ENCODE peak calls at places on chromosomes 1 and 21, in five cellular contexts. One of them, this sample, is unnamed.

GRCh38 chr1:6221210-6221784 is 14.5 kb downstream of the ICMT start:
- DNase-seq in GM12878: no peak
- DNase-seq in K562: no peak
- DNase-seq in H1: no peak
- DNase-seq in HepG2: no peak
- DNase-seq in this sample: no peak

GRCh38 chr21:29231781-29232548 is 66.8 kb upstream of the BACH1 start:
- DNase-seq in K562: no peak
- DNase-seq in GM12878: no peak
- DNase-seq in H1: no peak
- DNase-seq in HepG2: no peak
- DNase-seq in this sample: no peak

GRCh38 chr1:150577557-150578277 is 1.7 kb downstream of the MCL1 start:
- DNase-seq in H1: no peak
- DNase-seq in K562: no peak
- DNase-seq in GM12878: no peak
- DNase-seq in HepG2: no peak
- DNase-seq in this sample: peak; percentile 22

GRCh38 chr1:183209533-183210158 is 23.6 kb downstream of the LAMC2 start:
- DNase-seq in K562: no peak
- DNase-seq in H1: no peak
- DNase-seq in GM12878: no peak
- DNase-seq in HepG2: no peak
- DNase-seq in this sample: no peak

GRCh38 chr1:22613951-22614350 is 22.5 kb upstream of the C1QA start:
- DNase-seq in HepG2: no peak
- DNase-seq in K562: no peak
- DNase-seq in GM12878: no peak
- DNase-seq in H1: no peak
- DNase-seq in this sample: no peak

GRCh38 chr1:156748670-156749428 is 2.6 kb downstream of the HDGF start:
- DNase-seq in HepG2: peak; percentile 50
- DNase-seq in GM12878: no peak
- DNase-seq in K562: no peak
- DNase-seq in H1: no peak
- DNase-seq in this sample: no peak

GRCh38 chr21:39316062-39316461 is 2.6 kb upstream of the BRWD1 start:
- DNase-seq in GM12878: no peak
- DNase-seq in H1: no peak
- DNase-seq in K562: no peak
- DNase-seq in HepG2: no peak
- DNase-seq in this sample: no peak

GRCh38 chr21:16075594-16076282 is 346.0 kb downstream of the USP25 start:
- DNase-seq in HepG2: no peak
- DNase-seq in K562: no peak
- DNase-seq in GM12878: no peak
- DNase-seq in H1: no peak
- DNase-seq in this sample: no peak

GRCh38 chr1:94160811-94161210 is 39.9 kb upstream of the ABCA4 start:
- DNase-seq in GM12878: no peak
- DNase-seq in HepG2: peak; percentile 6
- DNase-seq in H1: no peak
- DNase-seq in K562: no peak
- DNase-seq in this sample: no peak

GRCh38 chr1:109963864-109964263 is 20.7 kb upstream of the AHCYL1 start:
- DNase-seq in GM12878: no peak
- DNase-seq in HepG2: no peak
- DNase-seq in H1: no peak
- DNase-seq in K562: no peak
- DNase-seq in this sample: no peak

GRCh38 chr1:192861860-192862259 is 53.0 kb downstream of the RGS2 start:
- DNase-seq in HepG2: no peak
- DNase-seq in GM12878: no peak
- DNase-seq in H1: no peak
- DNase-seq in K562: no peak
- DNase-seq in this sample: no peak

GRCh38 chr1:115089443-115090340 is at the start of gene TSPAN2:
- DNase-seq in H1: peak; percentile 91
- DNase-seq in GM12878: no peak
- DNase-seq in HepG2: no peak
- DNase-seq in K562: peak; percentile 45
- DNase-seq in this sample: peak; percentile 93

GRCh38 chr1:222791006-222791710 is 23.7 kb upstream of the DISP1 start:
- DNase-seq in HepG2: no peak
- DNase-seq in H1: no peak
- DNase-seq in GM12878: no peak
- DNase-seq in K562: no peak
- DNase-seq in this sample: no peak

GRCh38 chr1:31984419-31985347 is 29.0 kb upstream of the KHDRBS1 start:
- DNase-seq in K562: no peak
- DNase-seq in H1: no peak
- DNase-seq in HepG2: no peak
- DNase-seq in GM12878: no peak
- DNase-seq in this sample: no peak

GRCh38 chr1:229225331-229225782 is 45.6 kb upstream of the RAB4A start:
- DNase-seq in GM12878: no peak
- DNase-seq in HepG2: peak; percentile 61
- DNase-seq in H1: no peak
- DNase-seq in K562: no peak
- DNase-seq in this sample: no peak

GRCh38 chr1:22975694-22976093 is 3.0 kb upstream of the LACTBL1 start:
- DNase-seq in HepG2: no peak
- DNase-seq in H1: no peak
- DNase-seq in GM12878: no peak
- DNase-seq in K562: no peak
- DNase-seq in this sample: no peak

GRCh38 chr1:90834354-90835171 is 117.5 kb upstream of the BARHL2 start:
- DNase-seq in H1: no peak
- DNase-seq in GM12878: no peak
- DNase-seq in HepG2: no peak
- DNase-seq in K562: no peak
- DNase-seq in this sample: no peak

GRCh38 chr1:113320272-113320671 is 70.0 kb upstream of the MAGI3 start:
- DNase-seq in K562: no peak
- DNase-seq in HepG2: no peak
- DNase-seq in H1: no peak
- DNase-seq in GM12878: no peak
- DNase-seq in this sample: no peak

GRCh38 chr1:113325039-113325438 is 65.3 kb upstream of the MAGI3 start:
- DNase-seq in K562: no peak
- DNase-seq in HepG2: peak; percentile 9
- DNase-seq in GM12878: no peak
- DNase-seq in H1: no peak
- DNase-seq in this sample: no peak

GRCh38 chr1:113320972-113321680 is 69.2 kb upstream of the MAGI3 start:
- DNase-seq in H1: no peak
- DNase-seq in K562: no peak
- DNase-seq in HepG2: no peak
- DNase-seq in GM12878: no peak
- DNase-seq in this sample: no peak

GRCh38 chr1:113321761-113322387 is 68.4 kb upstream of the MAGI3 start:
- DNase-seq in K562: no peak
- DNase-seq in HepG2: no peak
- DNase-seq in H1: no peak
- DNase-seq in GM12878: no peak
- DNase-seq in this sample: no peak

DNA sequence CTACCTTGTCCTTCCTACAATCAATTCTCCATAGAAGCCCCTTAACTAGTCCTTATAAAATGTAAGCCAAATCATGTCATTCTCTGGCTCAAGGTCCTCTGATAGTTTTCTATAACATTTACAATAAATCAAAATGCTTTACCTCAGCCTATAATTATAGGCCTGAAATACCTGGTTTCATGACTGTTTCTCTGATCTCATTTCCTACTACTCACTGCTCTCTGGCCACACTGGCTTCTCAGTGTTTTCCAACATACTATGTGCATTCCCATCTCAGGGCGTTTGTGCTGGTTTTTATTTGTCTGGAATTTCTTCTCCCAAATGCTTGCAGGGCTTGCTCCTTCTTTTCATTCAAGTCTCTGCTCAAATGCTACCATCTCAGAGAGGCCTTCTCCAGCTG is 67.9 kb upstream of the MAGI3 start:
- DNase-seq in GM12878: no peak
- DNase-seq in H1: no peak
- DNase-seq in K562: no peak
- DNase-seq in HepG2: no peak
- DNase-seq in this sample: no peak
- TF ChIP-seq EP300 in GM12878: no peak
- TF ChIP-seq EP300 in H1: no peak
- TF ChIP-seq EP300 in K562: no peak
- TF ChIP-seq EP300 in HepG2: no peak
- TF ChIP-seq EP300 in this sample: no peak

GRCh38 chr1:17664322-17664721 is 90.8 kb upstream of the ACTL8 start:
- DNase-seq in H1: no peak
- DNase-seq in K562: peak; percentile 32
- DNase-seq in GM12878: no peak
- DNase-seq in HepG2: no peak
- DNase-seq in this sample: no peak

GRCh38 chr1:17667641-17668040 is 87.5 kb upstream of the ACTL8 start:
- DNase-seq in GM12878: no peak
- DNase-seq in K562: no peak
- DNase-seq in H1: no peak
- DNase-seq in HepG2: no peak
- DNase-seq in this sample: no peak

GRCh38 chr1:17665054-17665453 is 90.1 kb upstream of the ACTL8 start:
- DNase-seq in GM12878: no peak
- DNase-seq in HepG2: no peak
- DNase-seq in H1: no peak
- DNase-seq in K562: no peak
- DNase-seq in this sample: no peak

GRCh38 chr1:17668195-17668594 is 86.9 kb upstream of the ACTL8 start:
- DNase-seq in H1: no peak
- DNase-seq in GM12878: no peak
- DNase-seq in HepG2: no peak
- DNase-seq in K562: no peak
- DNase-seq in this sample: no peak

DNA sequence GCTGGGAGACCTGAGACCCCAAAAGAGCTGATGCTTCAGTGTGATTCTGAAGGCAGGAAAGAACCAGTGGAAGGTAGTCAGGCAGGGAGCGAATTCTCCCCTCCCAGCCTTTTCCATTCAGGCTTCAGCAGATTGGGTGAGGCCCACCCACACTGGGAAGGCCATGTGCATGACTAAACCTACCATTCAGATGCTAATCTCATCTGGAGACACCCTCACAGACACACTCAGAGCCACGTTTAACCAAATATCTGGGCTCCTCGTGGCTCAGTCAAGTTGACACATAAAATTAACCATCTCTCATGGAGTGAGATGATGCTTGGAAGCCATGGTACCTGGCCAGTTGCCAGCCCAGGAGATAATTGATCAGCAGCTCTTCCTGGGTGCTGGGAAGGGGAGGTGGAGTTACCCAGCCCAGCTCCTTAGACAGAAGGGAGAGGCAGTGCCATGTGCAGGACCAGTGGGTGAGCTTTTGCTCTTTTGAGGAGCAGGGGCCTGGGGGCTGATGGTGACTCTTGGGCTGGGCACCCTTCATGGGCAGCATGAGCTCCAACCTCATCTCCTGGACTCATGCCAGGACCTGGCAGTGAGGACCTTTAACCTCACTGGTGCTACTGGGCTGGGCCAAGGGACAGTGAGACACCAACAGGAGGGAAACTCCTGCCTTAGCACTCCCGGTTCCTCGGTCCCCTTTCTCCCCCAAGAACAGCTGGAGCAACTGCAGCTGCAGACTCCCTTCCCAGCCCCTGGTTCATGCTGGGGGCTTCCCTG is 89.0 kb upstream of the ACTL8 start:
- DNase-seq in GM12878: no peak
- DNase-seq in HepG2: no peak
- DNase-seq in H1: no peak
- DNase-seq in K562: no peak
- DNase-seq in this sample: no peak
- TF ChIP-seq CHD2 in GM12878: no peak
- TF ChIP-seq CHD2 in HepG2: no peak
- TF ChIP-seq CHD2 in H1: no peak
- TF ChIP-seq CHD2 in K562: no peak
- TF ChIP-seq CHD2 in this sample: no peak

GRCh38 chr21:33808715-33809367 is 106.8 kb downstream of the ATP5PO start:
- DNase-seq in HepG2: no peak
- DNase-seq in H1: no peak
- DNase-seq in GM12878: no peak
- DNase-seq in K562: no peak
- DNase-seq in this sample: no peak
- TF ChIP-seq TAF1 in HepG2: no peak
- TF ChIP-seq TAF1 in H1: no peak
- TF ChIP-seq TAF1 in GM12878: no peak
- TF ChIP-seq TAF1 in K562: no peak
- TF ChIP-seq TAF1 in this sample: no peak

GRCh38 chr1:212595787-212596714 is 12.5 kb upstream of the ATF3 start:
- DNase-seq in HepG2: peak; percentile 73
- DNase-seq in K562: peak; percentile 67
- DNase-seq in H1: no peak
- DNase-seq in GM12878: peak; percentile 90
- DNase-seq in this sample: no peak

GRCh38 chr1:212595229-212595628 is 13.3 kb upstream of the ATF3 start:
- DNase-seq in GM12878: no peak
- DNase-seq in H1: no peak
- DNase-seq in K562: no peak
- DNase-seq in HepG2: no peak
- DNase-seq in this sample: no peak

GRCh38 chr1:212600071-212600915 is 8.3 kb upstream of the ATF3 start:
- DNase-seq in K562: no peak
- DNase-seq in GM12878: no peak
- DNase-seq in HepG2: no peak
- DNase-seq in H1: no peak
- DNase-seq in this sample: peak; percentile 57

GRCh38 chr1:212596798-212597197 is 11.8 kb upstream of the ATF3 start:
- DNase-seq in HepG2: no peak
- DNase-seq in K562: no peak
- DNase-seq in GM12878: no peak
- DNase-seq in H1: no peak
- DNase-seq in this sample: no peak

DNA sequence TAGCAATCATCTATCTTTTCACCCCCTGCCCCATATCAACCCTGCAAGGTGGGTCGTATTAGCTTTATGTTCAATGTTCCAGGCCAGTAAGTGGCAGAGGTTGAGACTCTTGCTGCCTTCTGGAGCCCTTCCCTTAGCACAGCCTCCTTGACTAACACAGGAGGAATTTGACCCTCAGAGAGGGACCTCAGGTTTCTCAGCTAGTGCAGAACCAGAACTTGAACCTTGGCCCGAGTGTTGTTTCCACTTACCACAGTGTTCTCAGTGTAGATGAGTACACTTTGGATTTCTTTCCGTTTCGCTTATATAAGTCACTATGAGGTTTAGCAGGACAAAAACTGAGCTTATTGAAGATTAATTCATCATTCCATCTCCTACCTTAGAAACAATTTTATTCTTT is 11.1 kb upstream of the ATF3 start:
- DNase-seq in GM12878: no peak
- DNase-seq in HepG2: no peak
- DNase-seq in K562: no peak
- DNase-seq in H1: no peak
- DNase-seq in this sample: no peak
- TF ChIP-seq EP300 in GM12878: no peak
- TF ChIP-seq EP300 in HepG2: no peak
- TF ChIP-seq EP300 in K562: no peak
- TF ChIP-seq EP300 in H1: no peak
- TF ChIP-seq EP300 in this sample: no peak